ENCODE peak calls at places on chromosome 10, in nine cellular contexts. M is activated T-cell treated with anti-CD3 and anti-CD28 coated beads, Interleukin-2, amount 50 U/mL, for 72 hours; G is HT1080; Y is heart left ventricle; A is mesothelial cell of epicardium; C is iris pigment epithelial cell; X is activated naive CD8-positive, alpha-beta T cell treated with anti-CD3 and anti-CD28 coated beads, Interleukin-2, amount 10 ng/mL, durations not matched to agents 7 days and 5 days; P is lower lobe of right lung; F is GM06990. Z is an unnamed sample.

GRCh38 chr10:104309980-104310978 is 28.0 kb downstream of the ITPRIP start:
- DNase-seq in A (no peak), F (no peak), C (peak; percentile 84), Y (peak; percentile 81), G (peak; percentile 83), P (no peak), X (no peak), M (no peak), Z (peak; percentile 50)

GRCh38 chr10:107072786-107073185 is 91.7 kb downstream of the SORCS1 start:
- DNase-seq in Y (no peak), X (no peak), G (no peak), M (no peak), A (no peak), F (no peak), C (no peak), P (no peak), Z (no peak)

GRCh38 chr10:62895058-62895457 is 78.9 kb upstream of the EGR2 start:
- DNase-seq in A (no peak), P (no peak), X (no peak), M (no peak), C (no peak), Y (no peak), G (no peak), F (no peak), Z (no peak)

GRCh38 chr10:80493482-80494021 is 39.4 kb downstream of the TSPAN14 start:
- DNase-seq in P (no peak), X (no peak), C (peak; percentile 57), G (peak; percentile 65), Y (no peak), M (no peak), F (no peak), A (no peak), Z (peak; percentile 50)

GRCh38 chr10:17068953-17069352 is 60.7 kb downstream of the CUBN start:
- DNase-seq in G (no peak), M (no peak), P (no peak), Y (no peak), X (no peak), F (no peak), C (no peak), A (no peak), Z (no peak)

GRCh38 chr10:32459072-32459703 is 13.2 kb downstream of the CCDC7 start:
- DNase-seq in C (no peak), X (no peak), M (peak; percentile 14), P (no peak), A (no peak), Y (no peak), F (no peak), G (no peak), Z (no peak)

GRCh38 chr10:46016190-46016589 is 14.2 kb downstream of the NCOA4 start:
- DNase-seq in P (no peak), G (no peak), C (no peak), Y (no peak), F (no peak), M (no peak), A (no peak), X (no peak), Z (no peak)

GRCh38 chr10:112229096-112229495 is 45.5 kb upstream of the GPAM start:
- DNase-seq in P (no peak), Y (no peak), C (peak; percentile 4), F (no peak), X (no peak), G (no peak), A (no peak), M (no peak), Z (no peak)

GRCh38 chr10:78165617-78166016 is 132.0 kb downstream of the RPS24 start:
- DNase-seq in P (no peak), G (no peak), M (no peak), Y (no peak), X (no peak), F (no peak), C (no peak), A (no peak), Z (no peak)

GRCh38 chr10:77560471-77560870 is 77.1 kb downstream of the KCNMA1 start:
- DNase-seq in G (no peak), C (no peak), A (no peak), F (no peak), Y (no peak), P (peak; percentile 52), X (no peak), M (no peak), Z (no peak)

GRCh38 chr10:44459677-44460076 is 74.8 kb upstream of the CXCL12 start:
- DNase-seq in F (no peak), C (no peak), P (no peak), A (no peak), X (no peak), M (no peak), G (no peak), Y (no peak), Z (no peak)

GRCh38 chr10:103812004-103812403 is 43.4 kb downstream of the SH3PXD2A start:
- DNase-seq in A (no peak), F (no peak), Y (no peak), M (no peak), G (no peak), X (no peak), C (no peak), P (peak; percentile 65), Z (no peak)

GRCh38 chr10:69665457-69666320 is 35.6 kb downstream of the FAM241B start:
- DNase-seq in M (no peak), G (no peak), X (no peak), C (no peak), Y (no peak), A (no peak), P (no peak), F (no peak), Z (no peak)

GRCh38 chr10:53748319-53748718 is 975.7 kb upstream of the MBL2 start:
- DNase-seq in X (no peak), C (no peak), G (no peak), F (no peak), P (no peak), M (no peak), A (no peak), Y (no peak), Z (no peak)

GRCh38 chr10:119680050-119680449 is 28.9 kb downstream of the BAG3 start:
- DNase-seq in P (no peak), F (no peak), M (no peak), A (no peak), Y (no peak), X (no peak), C (peak; percentile 72), G (peak; percentile 97), Z (peak; percentile 35)

GRCh38 chr10:117653170-117653515 is 110.6 kb downstream of the EMX2 start:
- DNase-seq in X (no peak), M (peak; percentile 59), C (peak; percentile 97), A (no peak), P (no peak), F (peak; percentile 64), Y (no peak), G (peak; percentile 96), Z (peak; percentile 57)

GRCh38 chr10:31959461-31960173 is 31.0 kb upstream of the ARHGAP12 start:
- DNase-seq in M (no peak), X (no peak), A (no peak), F (no peak), G (no peak), P (no peak), C (no peak), Y (no peak), Z (no peak)

GRCh38 chr10:29585488-29585976 is 49.2 kb downstream of the SVIL start:
- DNase-seq in C (no peak), X (no peak), P (no peak), F (no peak), G (no peak), M (no peak), Y (no peak), A (no peak), Z (no peak)

GRCh38 chr10:50563906-50564305 is 59.9 kb downstream of the SGMS1 start:
- DNase-seq in P (no peak), A (no peak), Y (no peak), G (no peak), M (no peak), X (no peak), F (no peak), C (no peak), Z (no peak)

GRCh38 chr10:95071107-95071660 is 1.9 kb upstream of the CYP2C8 start:
- DNase-seq in A (no peak), X (no peak), Y (no peak), C (no peak), G (no peak), M (no peak), F (no peak), P (no peak), Z (no peak)

GRCh38 chr10:3976718-3977117 is 191.7 kb upstream of the KLF6 start:
- DNase-seq in Y (no peak), X (no peak), G (no peak), P (no peak), F (no peak), M (no peak), C (no peak), A (no peak), Z (no peak)

GRCh38 chr10:79352035-79352595 is 4.8 kb downstream of the PPIF start:
- DNase-seq in G (no peak), A (peak; percentile 35), X (no peak), C (no peak), P (no peak), F (no peak), M (no peak), Y (no peak), Z (no peak)

GRCh38 chr10:132780356-132780755 is 5.6 kb downstream of the NKX6-2 start:
- DNase-seq in A (no peak), F (no peak), X (no peak), P (no peak), Y (no peak), G (no peak), C (no peak), M (no peak), Z (no peak)

GRCh38 chr10:77031531-77031930 is 606.1 kb downstream of the KCNMA1 start:
- DNase-seq in A (no peak), C (no peak), G (no peak), F (no peak), Y (no peak), M (no peak), P (no peak), X (no peak), Z (no peak)

GRCh38 chr10:58577394-58577793 is 64.7 kb downstream of the BICC1 start:
- DNase-seq in P (no peak), G (no peak), A (no peak), F (no peak), Y (no peak), X (no peak), M (no peak), C (peak; percentile 88), Z (no peak)

GRCh38 chr10:86321568-86321967 is 45.0 kb downstream of the GRID1 start:
- DNase-seq in Y (no peak), P (no peak), A (no peak), F (no peak), M (no peak), C (no peak), G (no peak), X (no peak), Z (no peak)

GRCh38 chr10:89352039-89352597 is 24.3 kb downstream of the IFIT3 start:
- DNase-seq in M (no peak), X (no peak), Y (no peak), G (peak; percentile 88), C (peak; percentile 98), F (peak; percentile 41), A (peak; percentile 45), P (no peak), Z (peak; percentile 81)

GRCh38 chr10:46517541-46517940 is 38.9 kb downstream of the GPRIN2 start:
- DNase-seq in G (no peak), C (no peak), M (no peak), P (peak; percentile 25), Y (no peak), X (no peak), A (no peak), F (no peak), Z (no peak)

GRCh38 chr10:127069436-127069835 is 127.0 kb downstream of the INSYN2A start:
- DNase-seq in X (no peak), G (no peak), M (no peak), C (no peak), F (no peak), P (no peak), A (no peak), Y (no peak), Z (no peak)

GRCh38 chr10:31762306-31762705 is 166.3 kb downstream of the ARHGAP12 start:
- DNase-seq in P (no peak), G (no peak), Y (no peak), F (no peak), M (no peak), A (no peak), X (no peak), C (no peak), Z (no peak)

Z was measured in T1000.